ENCODE peak calls at places on chromosomes 6 and 20, in four cellular contexts. One of them, this sample, is unnamed.

GRCh38 chr6:160447350-160447749 is 99.2 kb downstream of the SLC22A3 start:
- DNase-seq in MM.1S: no peak
- DNase-seq in mammary epithelial cell: no peak
- DNase-seq in GM23338: no peak
- DNase-seq in this sample: no peak

GRCh38 chr6:135144678-135145508 is 36.2 kb upstream of the MYB start:
- DNase-seq in GM23338: peak
- DNase-seq in mammary epithelial cell: peak
- DNase-seq in MM.1S: peak
- DNase-seq in this sample: no peak

GRCh38 chr20:16945619-16946018 is 197.5 kb downstream of the OTOR start:
- DNase-seq in GM23338: no peak
- DNase-seq in MM.1S: no peak
- DNase-seq in mammary epithelial cell: no peak
- DNase-seq in this sample: no peak

GRCh38 chr6:11270030-11271027 is 37.9 kb upstream of the NEDD9 start:
- DNase-seq in mammary epithelial cell: no peak
- DNase-seq in GM23338: no peak
- DNase-seq in MM.1S: no peak
- DNase-seq in this sample: no peak

GRCh38 chr6:41470341-41471063 is 75.7 kb upstream of the FOXP4 start:
- DNase-seq in mammary epithelial cell: no peak
- DNase-seq in GM23338: peak
- DNase-seq in MM.1S: no peak
- DNase-seq in this sample: no peak

GRCh38 chr6:122407712-122408111 is 8.3 kb downstream of the HSF2 start:
- DNase-seq in mammary epithelial cell: no peak
- DNase-seq in GM23338: no peak
- DNase-seq in MM.1S: no peak
- DNase-seq in this sample: no peak

GRCh38 chr20:19626896-19627295 is 131.2 kb upstream of the RIN2 start:
- DNase-seq in MM.1S: no peak
- DNase-seq in mammary epithelial cell: no peak
- DNase-seq in GM23338: no peak
- DNase-seq in this sample: no peak

GRCh38 chr6:105452376-105452775 is 49.5 kb upstream of the PREP start:
- DNase-seq in GM23338: peak
- DNase-seq in mammary epithelial cell: no peak
- DNase-seq in MM.1S: no peak
- DNase-seq in this sample: no peak

GRCh38 chr6:3796396-3796795 is 44.9 kb upstream of the PXDC1 start:
- DNase-seq in mammary epithelial cell: peak
- DNase-seq in MM.1S: no peak
- DNase-seq in GM23338: no peak
- DNase-seq in this sample: peak

GRCh38 chr6:8947900-8948299 is 512.6 kb upstream of the SLC35B3 start:
- DNase-seq in mammary epithelial cell: no peak
- DNase-seq in GM23338: no peak
- DNase-seq in MM.1S: no peak
- DNase-seq in this sample: no peak

GRCh38 chr20:33668087-33668790 is 1.5 kb downstream of the ACTL10 start:
- DNase-seq in MM.1S: no peak
- DNase-seq in mammary epithelial cell: no peak
- DNase-seq in GM23338: peak
- DNase-seq in this sample: no peak

GRCh38 chr6:100209323-100210137 is 215.5 kb upstream of the MCHR2 start:
- DNase-seq in MM.1S: no peak
- DNase-seq in mammary epithelial cell: no peak
- DNase-seq in GM23338: no peak
- DNase-seq in this sample: no peak

GRCh38 chr20:46699651-46700359 is 9.6 kb upstream of the SLC2A10 start:
- DNase-seq in GM23338: peak
- DNase-seq in mammary epithelial cell: peak
- DNase-seq in MM.1S: no peak
- DNase-seq in this sample: no peak
- TF ChIP-seq CTCF in GM23338: peak
- TF ChIP-seq CTCF in mammary epithelial cell: peak
- TF ChIP-seq CTCF in MM.1S: peak
- TF ChIP-seq CTCF in this sample: peak

DNA sequence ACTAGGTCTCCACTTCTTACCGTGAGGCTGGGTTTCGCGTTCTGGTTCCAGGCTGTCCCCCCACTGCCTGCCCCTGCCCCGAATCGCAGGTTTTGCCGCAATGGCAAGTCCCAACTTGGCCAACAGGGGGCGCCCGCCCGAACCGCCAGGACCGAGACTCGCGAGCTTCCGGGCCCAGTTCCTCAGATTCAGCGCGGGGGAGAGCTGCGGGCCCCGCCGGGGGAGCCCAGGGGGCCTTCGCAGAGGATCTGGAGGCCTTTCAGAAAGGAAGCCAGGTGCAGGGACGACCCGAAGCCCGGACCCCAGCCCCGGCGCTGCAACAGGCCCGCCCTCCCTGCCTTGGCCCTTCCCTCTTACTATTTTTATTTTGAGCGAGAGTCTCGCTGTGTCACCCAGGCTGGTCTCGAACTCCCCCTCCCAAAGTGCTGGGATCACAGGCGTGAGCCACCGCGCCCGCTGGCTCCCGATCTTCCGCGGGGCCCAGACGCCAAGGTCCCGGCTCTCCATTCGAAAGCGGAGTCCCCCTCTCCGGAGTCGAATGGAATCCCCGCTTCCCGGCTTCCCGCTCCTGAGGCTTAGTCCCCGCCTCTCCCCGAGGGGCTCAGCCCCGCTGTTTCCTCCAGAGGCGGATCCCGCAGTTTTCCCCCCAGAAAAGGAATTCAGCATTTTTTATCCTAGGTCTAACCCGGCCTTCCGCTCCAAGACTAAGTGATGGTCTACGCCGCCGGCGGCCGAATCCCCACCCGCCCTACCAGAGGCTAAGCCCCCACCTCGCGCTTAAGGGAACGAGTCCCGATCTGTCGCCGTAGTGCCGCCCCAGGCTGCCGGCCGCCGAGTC is 11.7 kb upstream of the TMC2 start:
- DNase-seq in MM.1S: peak
- DNase-seq in mammary epithelial cell: peak
- DNase-seq in GM23338: peak
- DNase-seq in this sample: no peak
- TF ChIP-seq EZH2 in MM.1S: no peak
- TF ChIP-seq EZH2 in mammary epithelial cell: no peak
- TF ChIP-seq EZH2 in GM23338: no peak
- TF ChIP-seq EZH2 in this sample: no peak

DNA sequence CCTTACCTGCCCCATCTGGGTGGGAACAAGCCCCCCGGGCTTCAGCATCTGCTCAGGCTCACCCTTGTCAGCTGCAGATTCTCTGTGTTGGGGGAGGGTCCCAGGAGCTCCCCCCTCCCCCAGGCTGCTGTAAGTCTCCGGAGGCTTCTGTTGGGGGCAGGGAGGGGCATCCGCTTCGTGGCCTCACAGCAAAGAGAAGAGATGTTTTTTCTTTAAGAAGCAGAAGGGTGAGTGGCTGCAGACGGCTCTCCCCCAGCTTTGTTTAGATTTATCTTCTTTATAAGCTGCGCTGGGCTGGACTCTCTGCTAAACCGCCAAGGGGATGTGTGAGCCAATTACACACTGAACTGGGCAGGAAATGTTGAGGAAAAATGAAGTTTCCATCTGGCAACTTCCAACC is 48.7 kb upstream of the GATA5 start:
- DNase-seq in mammary epithelial cell: no peak
- DNase-seq in MM.1S: no peak
- DNase-seq in GM23338: peak
- DNase-seq in this sample: no peak
- TF ChIP-seq CTCF in mammary epithelial cell: no peak
- TF ChIP-seq CTCF in MM.1S: no peak
- TF ChIP-seq CTCF in GM23338: no peak
- TF ChIP-seq CTCF in this sample: no peak

DNA sequence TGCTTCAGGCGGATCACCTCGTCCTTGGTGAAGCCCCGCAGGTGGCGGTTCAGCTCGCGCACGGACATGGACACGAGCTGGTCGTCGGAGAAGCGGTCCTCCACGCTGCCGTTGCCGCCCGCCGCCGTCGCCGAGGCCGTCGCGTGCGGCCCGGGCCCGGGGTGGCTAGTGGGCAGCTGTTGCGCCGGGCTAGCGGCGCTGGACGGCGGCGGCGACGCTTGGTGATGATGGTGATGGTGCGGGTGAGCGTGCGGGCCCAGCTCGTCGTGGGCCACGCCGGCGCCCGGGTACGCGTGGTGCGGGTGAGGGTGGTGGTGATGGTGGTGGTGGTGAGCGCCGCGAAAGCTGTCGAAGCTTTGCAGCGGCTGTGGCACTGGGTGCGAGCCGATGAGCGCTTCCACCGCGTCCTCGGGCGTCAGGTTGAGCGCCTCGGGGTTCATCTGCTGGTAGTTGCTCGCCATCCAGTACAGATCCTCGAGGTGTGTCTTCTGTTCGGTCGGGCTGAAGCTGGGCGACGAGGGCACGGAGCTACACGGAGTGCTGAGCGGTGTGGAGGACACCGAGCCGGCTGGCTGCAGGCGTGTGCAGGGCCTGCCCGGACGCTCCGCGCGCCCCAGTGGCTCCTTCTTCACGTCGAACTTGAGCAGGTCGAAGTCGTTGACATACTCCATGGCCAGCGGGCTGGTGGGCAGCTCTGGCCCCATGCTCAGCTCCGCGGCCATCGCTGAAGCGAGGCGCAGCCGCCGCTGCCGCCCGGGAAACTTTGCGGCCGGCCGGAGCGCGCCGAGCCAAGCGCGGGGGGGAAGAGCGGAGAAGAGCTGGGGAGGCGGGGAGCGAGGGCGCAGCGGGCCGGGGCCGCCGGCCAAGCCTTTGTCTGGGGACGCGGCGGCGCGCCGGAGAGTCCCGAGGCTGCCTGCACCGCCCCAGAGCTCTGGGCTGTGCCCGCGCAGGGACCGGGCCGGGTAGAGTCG is 622 bp downstream of the MAFB start:
- DNase-seq in MM.1S: no peak
- DNase-seq in GM23338: no peak
- DNase-seq in mammary epithelial cell: no peak
- DNase-seq in this sample: no peak
- TF ChIP-seq EZH2 in MM.1S: no peak
- TF ChIP-seq EZH2 in GM23338: peak
- TF ChIP-seq EZH2 in mammary epithelial cell: no peak
- TF ChIP-seq EZH2 in this sample: peak

DNA sequence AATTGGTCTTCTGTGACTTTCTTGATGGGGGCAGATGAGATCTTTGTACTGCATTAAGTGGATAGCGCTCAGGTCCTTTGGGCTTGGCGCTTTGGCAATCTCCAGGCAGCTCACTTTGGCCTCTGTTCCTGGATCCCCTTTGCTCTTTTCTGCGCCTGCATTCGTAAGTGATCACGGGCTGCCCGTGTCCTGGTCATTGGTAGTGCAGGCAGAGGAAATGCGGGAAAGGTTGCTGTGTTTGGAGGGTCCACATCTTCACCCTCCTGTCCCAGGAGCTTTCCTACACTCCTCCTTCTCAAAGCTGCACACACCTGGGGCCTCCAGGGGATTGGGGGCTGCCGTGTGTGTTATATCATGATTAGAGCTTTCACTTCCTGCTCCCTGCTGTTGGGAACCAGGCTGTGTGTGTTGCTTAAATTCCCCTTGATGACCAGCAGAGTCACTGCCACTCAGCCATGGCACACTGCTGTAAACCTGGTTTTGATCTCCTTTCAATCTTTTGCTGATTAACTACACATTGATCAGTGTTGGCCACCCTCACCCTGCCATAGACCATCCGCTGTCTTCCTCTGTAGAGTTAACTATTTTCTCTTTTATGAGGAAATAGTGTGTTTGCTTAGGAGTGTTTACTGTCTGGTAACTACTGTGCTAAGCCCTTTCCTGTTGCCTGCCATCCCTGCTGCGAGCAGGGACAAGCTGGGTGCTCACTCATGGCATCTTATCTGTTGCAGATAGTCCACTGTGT is 13.0 kb upstream of the SNHG17 start:
- DNase-seq in mammary epithelial cell: no peak
- DNase-seq in GM23338: no peak
- DNase-seq in MM.1S: no peak
- DNase-seq in this sample: no peak
- TF ChIP-seq CTCF in mammary epithelial cell: no peak
- TF ChIP-seq CTCF in GM23338: no peak
- TF ChIP-seq CTCF in MM.1S: no peak
- TF ChIP-seq CTCF in this sample: no peak

GRCh38 chr20:57265649-57266250 is 691 bp downstream of the BMP7 start:
- DNase-seq in MM.1S: no peak
- DNase-seq in GM23338: peak
- DNase-seq in mammary epithelial cell: peak
- DNase-seq in this sample: no peak
- TF ChIP-seq EZH2 in MM.1S: no peak
- TF ChIP-seq EZH2 in GM23338: peak
- TF ChIP-seq EZH2 in mammary epithelial cell: peak
- TF ChIP-seq EZH2 in this sample: peak

DNA sequence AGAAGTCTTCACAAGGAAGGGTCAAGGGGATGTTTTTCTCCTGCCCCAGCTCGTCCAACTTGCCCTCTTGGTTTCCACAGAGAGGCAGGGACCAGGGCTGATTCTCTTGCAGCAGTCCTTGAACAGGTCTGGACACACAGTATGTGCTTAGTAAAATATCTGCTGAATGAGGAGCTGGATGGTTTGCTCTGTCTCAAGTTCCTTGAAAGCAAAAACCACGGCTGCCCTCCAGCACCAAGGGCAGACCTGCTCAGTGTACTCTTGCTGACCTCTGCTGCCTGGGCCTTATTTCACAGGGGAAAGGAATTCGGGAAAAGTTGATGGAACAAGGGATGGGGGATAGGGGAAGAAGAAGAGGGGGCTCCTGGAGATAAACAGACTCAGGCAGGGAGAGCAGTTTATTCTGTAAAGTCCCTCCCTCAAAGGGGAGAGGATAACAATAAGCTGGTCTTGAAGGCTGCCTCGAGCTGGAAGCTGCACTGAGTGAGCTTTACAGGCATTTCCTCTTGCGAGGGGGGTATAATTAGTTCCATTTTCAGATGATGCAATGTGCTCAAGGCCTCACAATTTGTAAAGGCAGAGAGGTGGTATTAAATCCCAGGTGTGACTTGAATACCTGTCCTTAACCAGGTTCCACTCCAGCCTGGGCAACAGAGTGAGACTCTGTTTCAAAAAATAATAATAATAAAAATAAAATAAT is 10.3 kb downstream of the KCNK5 start:
- DNase-seq in GM23338: no peak
- DNase-seq in mammary epithelial cell: no peak
- DNase-seq in MM.1S: no peak
- DNase-seq in this sample: no peak
- TF ChIP-seq CTCF in GM23338: no peak
- TF ChIP-seq CTCF in mammary epithelial cell: no peak
- TF ChIP-seq CTCF in MM.1S: no peak
- TF ChIP-seq CTCF in this sample: no peak

GRCh38 chr6:36840471-36841461 is 1.5 kb upstream of the CPNE5 start:
- DNase-seq in GM23338: peak
- DNase-seq in mammary epithelial cell: no peak
- DNase-seq in MM.1S: no peak
- DNase-seq in this sample: no peak
- TF ChIP-seq EZH2 in GM23338: peak
- TF ChIP-seq EZH2 in mammary epithelial cell: no peak
- TF ChIP-seq EZH2 in MM.1S: no peak
- TF ChIP-seq EZH2 in this sample: peak

GRCh38 chr6:108526739-108527174 is 34.0 kb upstream of the FOXO3 start:
- DNase-seq in MM.1S: peak
- DNase-seq in GM23338: peak
- DNase-seq in mammary epithelial cell: peak
- DNase-seq in this sample: no peak
- TF ChIP-seq CTCF in MM.1S: peak
- TF ChIP-seq CTCF in GM23338: peak
- TF ChIP-seq CTCF in mammary epithelial cell: peak
- TF ChIP-seq CTCF in this sample: peak

This sample was measured in keratinocyte.